ENCODE peak calls at places on chromosomes 12 and 14, in seven cellular contexts. A, R, I, L, T, Y and H are unnamed samples.

GRCh38 chr12:116346222-116346621 is 68.7 kb upstream of the MED13L start:
- DNase-seq in Y (no peak), A (no peak), L (no peak), R (peak), I (no peak), T (no peak), H (peak)

GRCh38 chr14:95495538-95496025 is 20.9 kb downstream of the SYNE3 start:
- DNase-seq in T (no peak), I (no peak), R (no peak), L (no peak), Y (no peak), A (no peak), H (no peak)

GRCh38 chr14:95597784-95598204 is 62.9 kb downstream of the GLRX5 start:
- DNase-seq in R (no peak), T (no peak), L (peak), I (peak), Y (no peak), A (no peak), H (no peak)

GRCh38 chr12:52023182-52023975 is 16.6 kb downstream of the TAMALIN start:
- DNase-seq in T (peak), A (peak), I (peak), Y (peak), L (peak), R (peak), H (peak)

GRCh38 chr14:49634547-49635334 is at the start of gene DNAAF2:
- DNase-seq in R (peak), L (peak), Y (peak), T (peak), A (peak), I (peak), H (peak)

GRCh38 chr12:4958697-4959375 is 49.1 kb downstream of the KCNA1 start:
- DNase-seq in I (no peak), Y (no peak), T (no peak), L (no peak), R (no peak), A (no peak), H (no peak)

GRCh38 chr12:22541496-22541895 is 2.8 kb downstream of the C2CD5 start:
- DNase-seq in L (no peak), R (no peak), A (no peak), I (no peak), T (no peak), Y (no peak), H (no peak)

GRCh38 chr12:108638141-108638823 is 4.6 kb upstream of the SELPLG start:
- DNase-seq in A (no peak), Y (no peak), R (no peak), L (no peak), T (no peak), I (peak), H (no peak)

GRCh38 chr12:66044731-66045130 is 85.8 kb downstream of the LLPH start:
- DNase-seq in I (no peak), L (no peak), A (no peak), R (no peak), Y (no peak), T (no peak), H (peak)